ENCODE peak calls at places on chromosomes 3 and 15, in six cellular contexts. R is uterus; X is NCI-H2171; O is stimulated activated CD4-positive, alpha-beta T cell treated with anti-CD3 and anti-CD28 coated beads, Interleukin-12 subunit alpha, Interleukin-12 subunit beta, amount 100 ng/mL, for 48 hours; B is fibroblast of the conjunctiva; Z is OCI-M1. T is an unnamed sample.

GRCh38 chr15:88028024-88028423 is 228.5 kb downstream of the NTRK3 start:
- DNase-seq in B (no peak), X (no peak), O (no peak), Z (no peak), R (no peak), T (no peak)

GRCh38 chr3:40877651-40878463 is 321.4 kb upstream of the CTNNB1 start:
- DNase-seq in B (peak), O (no peak), X (no peak), Z (no peak), R (peak), T (no peak)

GRCh38 chr3:165617134-165617533 is 220.1 kb downstream of the BCHE start:
- DNase-seq in R (no peak), O (no peak), B (no peak), X (no peak), Z (no peak), T (no peak)

GRCh38 chr15:88243895-88244787 is 12.4 kb downstream of the NTRK3 start:
- DNase-seq in R (no peak), X (no peak), O (no peak), Z (peak), B (no peak), T (no peak)

GRCh38 chr3:151351216-151351615 is 21.9 kb upstream of the P2RY13 start:
- DNase-seq in R (no peak), Z (peak), B (no peak), O (no peak), X (no peak), T (no peak)

GRCh38 chr3:21705769-21706168 is 45.2 kb downstream of the ZNF385D start:
- DNase-seq in X (no peak), Z (no peak), R (no peak), B (peak), O (no peak), T (no peak)

GRCh38 chr3:30167511-30168135 is 438.8 kb upstream of the TGFBR2 start:
- DNase-seq in O (no peak), Z (no peak), B (no peak), X (no peak), R (no peak), T (no peak)

GRCh38 chr3:58659051-58659675 is 7.4 kb downstream of the FAM3D start:
- DNase-seq in B (peak), R (no peak), Z (peak), X (no peak), O (no peak), T (no peak)

GRCh38 chr3:146161725-146162047 is 702 bp upstream of the PLOD2 start:
- DNase-seq in X (no peak), R (peak), Z (no peak), O (no peak), B (no peak), T (no peak)

GRCh38 chr3:66076861-66077495 is 38.3 kb upstream of the MAGI1 start:
- DNase-seq in X (no peak), O (no peak), B (peak), Z (no peak), R (no peak), T (no peak)

GRCh38 chr3:23702198-23702597 is 103.6 kb upstream of the UBE2E1 start:
- DNase-seq in X (no peak), Z (no peak), R (no peak), B (no peak), O (no peak), T (no peak)

GRCh38 chr15:101329309-101329863 is 34.3 kb upstream of the SNRPA1 start:
- DNase-seq in O (no peak), X (no peak), Z (no peak), B (no peak), R (no peak), T (no peak)

GRCh38 chr3:105944281-105944680 is 75.5 kb upstream of the CBLB start:
- DNase-seq in Z (no peak), R (no peak), O (no peak), X (no peak), B (no peak), T (no peak)

GRCh38 chr3:14837864-14838263 is 19.1 kb downstream of the FGD5 start:
- DNase-seq in Z (no peak), X (no peak), R (no peak), B (no peak), O (no peak), T (no peak)

GRCh38 chr15:88108991-88109390 is 147.5 kb downstream of the NTRK3 start:
- DNase-seq in R (no peak), X (no peak), B (no peak), Z (no peak), O (no peak), T (no peak)

GRCh38 chr15:43776718-43777292 is at the start of gene ELL3:
- DNase-seq in X (peak), Z (peak), R (peak), B (no peak), O (peak), T (no peak)

GRCh38 chr3:56573501-56573900 is 16.5 kb downstream of the CCDC66 start:
- DNase-seq in R (no peak), X (no peak), B (no peak), O (no peak), Z (peak), T (no peak)

GRCh38 chr15:63597033-63597790 is at the start of gene FBXL22:
- DNase-seq in B (no peak), R (peak), O (no peak), X (no peak), Z (no peak), T (no peak)

GRCh38 chr3:30368978-30369377 is 237.4 kb upstream of the TGFBR2 start:
- DNase-seq in O (no peak), B (no peak), Z (peak), X (no peak), R (no peak), T (no peak)

GRCh38 chr15:71792521-71792920 is 17.8 kb upstream of the NR2E3 start:
- DNase-seq in O (no peak), B (no peak), X (no peak), Z (no peak), R (no peak), T (no peak)

GRCh38 chr3:169564883-169565282 is 98.6 kb downstream of the MECOM start:
- DNase-seq in B (no peak), Z (no peak), R (no peak), X (no peak), O (no peak), T (no peak)

GRCh38 chr3:133894334-133895207 is 1.1 kb downstream of the RAB6B start:
- DNase-seq in O (no peak), X (peak), R (no peak), B (no peak), Z (no peak), T (no peak)

GRCh38 chr3:193782280-193782654 is 189.3 kb downstream of the OPA1 start:
- DNase-seq in R (no peak), Z (no peak), O (no peak), X (no peak), B (no peak), T (no peak)

T was measured in NK-92 treated with Interleukin-12 subunit alpha and Interleukin-12 subunit beta, amount 100 ng/mL, for 24 hours.